ENCODE peak calls at places on chromosomes 4 and X, in six cellular contexts. X is mucosa of descending colon; U is naive thymus-derived CD4-positive, alpha-beta T cell; I is psoas muscle; L is tibial artery; B is mesenchymal stem cell. V is an unnamed sample. For H3K4me1, the result is how much of the 10 kb centered on the place peaks cover.

GRCh38 chr4:2823671-2824328 is 19.8 kb upstream of the ADD1 start:
- DNase-seq in X (peak), U (no peak), I (peak), L (no peak), B (no peak), V (peak)

GRCh38 chrX:30504309-30504708 is 73.3 kb downstream of the TASL start:
- DNase-seq in X (no peak), U (no peak), I (no peak), L (no peak), B (peak), V (no peak)

GRCh38 chrX:20388594-20388993 is 121.9 kb upstream of the RPS6KA3 start:
- DNase-seq in X (no peak), U (no peak), I (no peak), L (no peak), B (no peak), V (no peak)

GRCh38 chr4:169080970-169081369 is 70.9 kb upstream of the CBR4 start:
- DNase-seq in X (no peak), U (no peak), I (no peak), L (peak), B (peak), V (peak)

GRCh38 chr4:164977243-164978164 is at the start of gene TRIM61:
- DNase-seq in X (peak), U (peak), I (peak), L (no peak), B (peak), V (no peak)

GRCh38 chrX:130097507-130098201 is 12.6 kb downstream of the ELF4 start:
- DNase-seq in X (peak), U (no peak), I (peak), L (no peak), B (no peak), V (no peak)

GRCh38 chr4:165190591-165191212 is 16.7 kb upstream of the KLHL2 start:
- DNase-seq in X (no peak), U (no peak), I (no peak), L (no peak), B (no peak), V (no peak)

GRCh38 chr4:88818650-88819470 is 121.2 kb upstream of the NAP1L5 start:
- DNase-seq in X (peak), U (peak), I (peak), L (peak), B (peak), V (peak)

GRCh38 chr4:177228599-177228998 is 81.1 kb upstream of the NEIL3 start:
- DNase-seq in X (no peak), U (no peak), I (no peak), L (no peak), B (no peak), V (no peak)

GRCh38 chrX:24150051-24150790 is 692 bp downstream of the ZFX start:
- DNase-seq in X (peak), U (no peak), I (peak), L (peak), B (peak), V (peak)

GRCh38 chrX:24151513-24151912 is 2.0 kb downstream of the ZFX start:
- DNase-seq in X (no peak), U (no peak), I (no peak), L (no peak), B (no peak), V (no peak)

GRCh38 chrX:24148118-24148517 is 1.4 kb upstream of the ZFX start:
- DNase-seq in X (no peak), U (peak), I (no peak), L (no peak), B (no peak), V (no peak)

GRCh38 chrX:24148535-24149345 is 789 bp upstream of the ZFX start:
- DNase-seq in X (no peak), U (no peak), I (no peak), L (no peak), B (peak), V (peak)

DNA sequence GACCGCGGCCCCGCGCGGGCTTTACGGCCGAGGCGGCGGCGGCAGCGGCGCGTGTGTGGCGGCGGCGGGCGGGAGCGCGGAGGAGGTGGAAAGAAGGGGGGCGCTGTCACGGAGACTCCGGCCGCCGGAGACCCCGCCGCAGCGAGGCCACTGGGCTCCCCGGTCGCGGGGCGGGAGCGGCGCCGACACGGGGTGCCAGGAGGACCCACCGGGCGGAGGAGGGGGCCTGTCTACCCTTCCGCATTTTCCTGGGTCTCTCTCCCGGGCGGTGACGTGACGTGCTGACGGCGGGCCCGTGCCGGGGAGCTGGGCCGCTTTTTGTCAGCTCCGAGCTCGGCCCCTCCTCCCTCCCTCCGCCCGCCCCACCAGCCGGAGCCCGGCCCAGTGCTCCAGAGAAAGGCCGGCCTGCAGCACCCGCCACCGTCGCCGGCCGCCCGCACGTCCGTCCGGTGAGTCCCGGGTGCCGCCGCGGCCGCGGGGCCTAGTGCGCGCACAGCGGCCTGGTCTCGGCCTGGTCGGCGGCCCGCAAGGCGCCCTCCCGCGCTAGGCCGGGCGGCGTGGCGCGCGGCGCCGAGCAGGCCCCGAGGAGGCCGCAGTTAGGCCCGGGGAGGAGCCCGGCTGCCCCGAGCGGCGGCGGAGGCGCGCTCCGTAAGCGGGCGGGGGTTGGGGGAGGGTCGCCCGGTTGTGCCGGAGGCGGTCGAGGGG is at the start of gene ZFX:
- DNase-seq in X (peak), U (peak), I (peak), L (peak), B (peak), V (peak)
- H3K4me1 ChIP-seq in X (under half), U (under half), I (half or more), L (under half), B (under half), V (under half)

DNA sequence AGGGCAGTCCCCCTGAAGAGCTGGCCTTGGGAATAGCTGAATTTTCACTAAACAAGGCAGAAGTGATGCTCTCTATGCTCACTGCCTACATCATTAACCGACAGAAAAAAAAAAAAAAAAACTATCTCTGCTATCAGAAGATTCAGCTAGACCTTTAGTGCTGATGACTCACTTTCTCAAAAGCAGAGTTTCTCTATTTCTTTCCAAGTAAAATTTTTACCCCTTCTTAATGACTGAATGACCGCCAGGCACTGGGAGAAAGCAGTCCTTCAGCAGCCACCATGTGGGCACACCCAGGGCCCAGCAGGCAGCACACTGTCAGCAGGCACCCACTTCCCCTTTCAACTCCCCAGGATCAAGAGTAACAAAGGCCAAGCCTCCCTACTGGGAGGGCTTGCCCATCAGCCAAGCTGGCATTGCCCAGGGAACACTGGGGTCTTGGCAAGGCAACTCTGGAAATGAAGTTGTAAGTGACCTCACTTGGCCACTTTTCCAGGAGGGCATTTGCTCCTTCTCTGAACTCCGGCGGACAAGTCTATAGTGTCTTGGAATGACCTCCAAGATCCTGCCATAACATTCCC is 201.9 kb upstream of the MAMLD1 start:
- DNase-seq in X (no peak), U (no peak), I (no peak), L (no peak), B (no peak), V (no peak)
- H3K4me1 ChIP-seq in X (under half), U (under half), I (under half), L (under half), B (under half), V (under half)

GRCh38 chr4:152104846-152105462 is 344.1 kb upstream of the GATB start:
- DNase-seq in X (no peak), U (no peak), I (no peak), L (no peak), B (peak), V (no peak)
- H3K4me1 ChIP-seq in X (under half), U (half or more), I (under half), L (under half), B (under half), V (under half)

GRCh38 chr4:153542835-153543234 is 76.7 kb downstream of the TMEM131L start:
- DNase-seq in X (no peak), U (no peak), I (no peak), L (no peak), B (no peak), V (no peak)
- H3K4me1 ChIP-seq in X (under half), U (half or more), I (under half), L (half or more), B (under half), V (under half)

DNA sequence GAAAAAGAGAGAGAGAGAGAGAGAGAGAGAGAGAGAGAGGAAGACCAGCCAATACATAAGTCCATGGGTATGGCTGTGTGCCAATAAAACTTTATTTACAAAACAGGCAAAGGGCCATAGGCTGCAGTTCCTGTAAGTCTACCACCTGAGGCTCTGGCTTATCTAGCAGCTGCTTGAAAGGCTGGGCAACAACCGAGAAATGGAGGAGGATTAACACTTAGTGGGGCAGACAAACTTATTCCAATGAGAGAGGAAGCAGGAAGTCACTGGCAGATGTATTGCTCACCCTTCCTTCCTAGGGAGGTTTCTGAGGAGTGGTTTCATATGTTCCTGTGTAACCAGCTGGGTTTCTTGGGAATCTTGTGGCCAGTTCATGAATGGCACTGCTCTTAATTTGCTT is 4.7 kb upstream of the GPR143 start:
- DNase-seq in X (no peak), U (no peak), I (no peak), L (no peak), B (peak), V (no peak)
- H3K4me1 ChIP-seq in X (under half), U (under half), I (under half), L (under half), B (under half), V (under half)

DNA sequence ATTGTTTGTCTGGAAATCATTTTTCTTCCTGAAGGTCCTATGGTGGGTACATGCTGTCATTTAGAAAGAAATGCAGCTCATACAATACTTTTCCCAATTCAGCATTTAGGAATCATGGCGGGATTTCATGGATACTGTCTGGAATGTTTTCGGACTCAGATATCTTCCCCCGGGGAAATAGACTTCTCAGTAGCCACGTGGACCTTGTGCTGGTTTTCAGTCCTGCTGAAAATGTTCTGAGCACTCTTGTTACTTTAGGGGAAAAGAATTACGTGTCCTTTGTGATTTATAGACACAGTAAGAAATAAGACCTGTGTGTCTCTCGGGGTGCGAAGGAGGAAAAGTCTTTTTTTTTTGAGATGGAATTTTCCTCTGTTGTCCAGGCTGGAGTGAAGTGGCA is 3.8 kb downstream of the CD99 start:
- DNase-seq in X (no peak), U (no peak), I (no peak), L (no peak), B (peak), V (no peak)
- H3K4me1 ChIP-seq in X (under half), U (half or more), I (half or more), L (half or more), B (under half), V (under half)

DNA sequence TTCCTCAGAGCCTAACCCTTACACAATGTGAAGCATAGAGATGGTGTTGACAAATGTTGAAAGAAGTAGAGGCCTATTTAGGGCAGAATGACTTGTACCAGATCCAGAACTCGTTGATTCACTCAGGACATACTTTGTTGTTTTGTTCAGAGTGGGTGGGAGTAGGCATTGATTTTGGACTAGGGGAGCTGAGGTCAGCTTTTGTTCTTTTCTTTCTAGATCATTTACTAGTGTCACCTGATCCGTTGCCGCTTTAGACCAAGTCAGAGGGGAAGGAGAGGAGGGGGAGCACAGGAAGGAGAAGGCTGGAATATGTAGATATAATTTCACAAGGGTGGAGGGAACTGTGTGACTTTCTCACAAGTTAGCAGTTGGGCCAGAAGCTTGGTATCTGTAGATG is 282.4 kb upstream of the GPC4 start:
- DNase-seq in X (no peak), U (no peak), I (no peak), L (no peak), B (no peak), V (no peak)
- H3K4me1 ChIP-seq in X (under half), U (under half), I (under half), L (under half), B (under half), V (under half)